ENCODE peak calls at places on chromosome 6, in four cellular contexts. E, O, P and W are unnamed samples.

GRCh38 chr6:120147218-120147871 is 797.8 kb upstream of the MAN1A1 start:
- DNase-seq in E (no peak), P (no peak), O (no peak), W (peak; percentile 6)

GRCh38 chr6:109449789-109450673 is 5.5 kb downstream of the MICAL1 start:
- DNase-seq in P (no peak), E (peak; percentile 16), O (no peak), W (no peak)

GRCh38 chr6:1312444-1313363 is 806 bp downstream of the FOXQ1 start:
- DNase-seq in P (peak; percentile 30), O (no peak), E (no peak), W (no peak)

GRCh38 chr6:36141961-36142360 is 11.6 kb downstream of the MAPK13 start:
- DNase-seq in P (no peak), O (no peak), E (no peak), W (no peak)

GRCh38 chr6:148231572-148231971 is 111.1 kb upstream of the SASH1 start:
- DNase-seq in O (no peak), E (no peak), P (no peak), W (no peak)

GRCh38 chr6:129766959-129767728 is 57.2 kb upstream of the ARHGAP18 start:
- DNase-seq in P (peak; percentile 25), E (peak; percentile 19), O (no peak), W (peak; percentile 97)

GRCh38 chr6:25788305-25788922 is 33.9 kb downstream of the SLC17A4 start:
- DNase-seq in O (peak; percentile 70), P (peak; percentile 5), E (no peak), W (peak; percentile 47)

GRCh38 chr6:166554316-166554715 is 32.2 kb downstream of the RAMACL start:
- DNase-seq in O (no peak), P (no peak), E (no peak), W (no peak)

GRCh38 chr6:80742481-80742880 is 636.0 kb downstream of the BCKDHB start:
- DNase-seq in P (no peak), E (no peak), O (no peak), W (peak; percentile 52)

GRCh38 chr6:21593927-21594421 is 423 bp downstream of the SOX4 start:
- DNase-seq in P (peak; percentile 41), O (peak; percentile 44), E (no peak), W (peak; percentile 32)

GRCh38 chr6:45650527-45651135 is 272.9 kb upstream of the SUPT3H start:
- DNase-seq in O (no peak), E (no peak), P (no peak), W (peak; percentile 64)

GRCh38 chr6:3385660-3386151 is 71.1 kb downstream of the SLC22A23 start:
- DNase-seq in P (no peak), E (no peak), O (no peak), W (no peak)

GRCh38 chr6:62150048-62150663 is 135.9 kb downstream of the KHDRBS2 start:
- DNase-seq in O (peak; percentile 20), P (peak; percentile 29), E (no peak), W (peak; percentile 66)

GRCh38 chr6:70281923-70282902 is 20.7 kb downstream of the COL9A1 start:
- DNase-seq in E (no peak), P (peak; percentile 42), O (no peak), W (no peak)

GRCh38 chr6:38176797-38177751 is 357.5 kb downstream of the ZFAND3 start:
- DNase-seq in O (no peak), E (no peak), P (no peak), W (no peak)

GRCh38 chr6:44841829-44842228 is 454.3 kb downstream of the CDC5L start:
- DNase-seq in E (no peak), O (no peak), P (no peak), W (no peak)

GRCh38 chr6:72975346-72975745 is 249.9 kb downstream of the KHDC1L start:
- DNase-seq in E (no peak), O (no peak), P (no peak), W (no peak)

GRCh38 chr6:133895573-133896343 is 6.8 kb downstream of the TCF21 start:
- DNase-seq in P (no peak), O (no peak), E (no peak), W (no peak)

GRCh38 chr6:100657678-100658330 is 193.1 kb upstream of the SIM1 start:
- DNase-seq in P (no peak), O (no peak), E (no peak), W (peak; percentile 40)

GRCh38 chr6:36793296-36793912 is 45.8 kb downstream of the CPNE5 start:
- DNase-seq in P (no peak), E (no peak), O (no peak), W (no peak)

GRCh38 chr6:42331019-42331418 is 113.4 kb upstream of the MRPS10 start:
- DNase-seq in E (no peak), O (no peak), P (no peak), W (no peak)

GRCh38 chr6:501891-502601 is 110.5 kb downstream of the IRF4 start:
- DNase-seq in E (no peak), P (no peak), O (no peak), W (no peak)

GRCh38 chr6:157770946-157771345 is 52.1 kb upstream of the SNX9 start:
- DNase-seq in O (no peak), P (no peak), E (no peak), W (no peak)

GRCh38 chr6:81842254-81842653 is 89.8 kb upstream of the TENT5A start:
- DNase-seq in O (no peak), E (no peak), P (no peak), W (no peak)
- H3K9me3 ChIP-seq in O (no peaks in the 10 kb centered on the region), E (no peaks in the 10 kb centered on the region), P (no peaks in the 10 kb centered on the region), W (no peaks in the 10 kb centered on the region)

GRCh38 chr6:160917581-160917980 is 74.0 kb upstream of the MAP3K4 start:
- DNase-seq in O (no peak), E (no peak), P (no peak), W (no peak)

GRCh38 chr6:160921095-160921494 is 70.5 kb upstream of the MAP3K4 start:
- DNase-seq in E (no peak), O (no peak), P (no peak), W (no peak)

GRCh38 chr6:160919713-160920112 is 71.9 kb upstream of the MAP3K4 start:
- DNase-seq in P (no peak), O (no peak), E (no peak), W (no peak)
- H3K27ac ChIP-seq in P (peak overlapping the region; percentile 48), O (no peak overlapping the region), E (no peak overlapping the region), W (no peak overlapping the region)

GRCh38 chr6:111556004-111556403 is 49.7 kb downstream of the TRAF3IP2 start:
- DNase-seq in O (no peak), P (no peak), E (no peak), W (no peak)
- H3K4me1 ChIP-seq in O (peaks cover 9% of the 10 kb centered on the region), P (peaks cover 46% of the 10 kb centered on the region), E (peaks cover 13% of the 10 kb centered on the region), W (peaks cover 39% of the 10 kb centered on the region)

DNA sequence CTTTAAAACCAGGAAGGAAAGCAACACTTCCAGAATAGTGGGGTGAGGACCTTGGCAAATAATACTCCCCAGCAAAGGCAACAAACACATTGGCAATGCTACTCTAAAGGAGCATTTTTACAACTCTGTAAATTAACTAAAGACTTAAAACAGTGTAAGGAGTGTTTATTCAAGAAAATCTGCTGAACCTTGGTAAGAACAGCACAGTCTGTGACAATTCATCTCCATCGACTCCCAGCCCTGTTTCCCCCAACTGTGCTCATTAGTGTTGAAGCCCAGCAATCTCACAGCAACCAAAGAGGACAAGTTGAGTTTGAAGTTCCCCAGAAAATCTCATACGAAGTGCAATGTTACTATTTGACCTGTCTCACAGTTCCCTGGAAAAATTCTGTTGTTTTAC is 884.9 kb downstream of the C6orf118 start:
- DNase-seq in P (no peak), O (no peak), E (no peak), W (no peak)
- H3K9me3 ChIP-seq in P (no peaks in the 10 kb centered on the region), O (no peaks in the 10 kb centered on the region), E (no peaks in the 10 kb centered on the region), W (no peaks in the 10 kb centered on the region)